ENCODE peak calls at places on chromosomes 6 and 20, in four cellular contexts. Z, R, U and T are unnamed samples.

GRCh38 chr6:17233531-17233930 is 47.6 kb upstream of the RBM24 start:
- DNase-seq in R (no peak), U (peak), Z (peak), T (no peak)

GRCh38 chr6:16804515-16805161 is 43.4 kb upstream of the ATXN1 start:
- DNase-seq in Z (no peak), R (no peak), U (no peak), T (no peak)

GRCh38 chr6:113009682-113010081 is 662.6 kb downstream of the RFPL4B start:
- DNase-seq in R (no peak), Z (no peak), U (peak), T (no peak)

GRCh38 chr6:130239755-130240154 is 17.0 kb upstream of the SAMD3 start:
- DNase-seq in U (no peak), Z (no peak), R (no peak), T (no peak)

GRCh38 chr20:408843-409696 is 971 bp downstream of the RBCK1 start:
- DNase-seq in Z (no peak), R (no peak), U (no peak), T (peak)

GRCh38 chr6:25953733-25954132 is 8.9 kb upstream of the TRIM38 start:
- DNase-seq in R (no peak), Z (no peak), U (no peak), T (no peak)

GRCh38 chr6:38588631-38589366 is 50.9 kb downstream of the BTBD9 start:
- DNase-seq in U (peak), Z (peak), R (no peak), T (no peak)

GRCh38 chr20:3808141-3808479 is 12.0 kb downstream of the CDC25B start:
- DNase-seq in R (no peak), U (peak), Z (peak), T (no peak)

GRCh38 chr6:22079788-22080187 is 217.0 kb downstream of the PRL start:
- DNase-seq in U (no peak), Z (no peak), R (no peak), T (no peak)

DNA sequence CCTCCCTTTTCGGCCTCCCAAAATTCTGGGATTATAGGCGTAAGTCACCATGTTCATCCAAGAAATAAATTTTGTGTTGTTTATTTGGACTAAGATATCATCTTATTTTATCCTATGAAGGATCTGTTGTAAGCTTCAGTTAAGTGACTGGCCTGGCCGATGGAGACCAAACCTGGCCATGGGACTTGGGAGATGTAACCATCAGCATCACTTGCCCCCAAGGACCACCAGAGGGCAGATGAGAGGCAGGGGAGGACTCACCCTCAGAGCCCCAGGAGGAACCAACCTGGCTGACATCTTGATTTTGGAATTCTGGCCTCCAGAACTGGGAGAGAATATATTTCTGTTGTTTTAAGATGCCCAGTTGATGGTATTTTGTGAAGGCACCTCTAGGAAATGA is 266.7 kb downstream of the CDH26 start:
- DNase-seq in R (peak), Z (peak), U (no peak), T (no peak)
- TF ChIP-seq CTCF in R (no peak), Z (no peak), U (peak), T (peak)

GRCh38 chr20:50716518-50716917 is 14.9 kb upstream of the PARD6B start:
- DNase-seq in R (no peak), Z (no peak), U (no peak), T (no peak)

GRCh38 chr20:50711113-50711825 is 19.9 kb upstream of the RIPOR3 start:
- DNase-seq in U (no peak), R (no peak), Z (no peak), T (no peak)

GRCh38 chr20:50715694-50716093 is 15.7 kb upstream of the PARD6B start:
- DNase-seq in Z (no peak), U (no peak), R (no peak), T (no peak)

GRCh38 chr20:50712771-50713676 is 18.4 kb upstream of the PARD6B start:
- DNase-seq in R (no peak), Z (no peak), U (no peak), T (no peak)

DNA sequence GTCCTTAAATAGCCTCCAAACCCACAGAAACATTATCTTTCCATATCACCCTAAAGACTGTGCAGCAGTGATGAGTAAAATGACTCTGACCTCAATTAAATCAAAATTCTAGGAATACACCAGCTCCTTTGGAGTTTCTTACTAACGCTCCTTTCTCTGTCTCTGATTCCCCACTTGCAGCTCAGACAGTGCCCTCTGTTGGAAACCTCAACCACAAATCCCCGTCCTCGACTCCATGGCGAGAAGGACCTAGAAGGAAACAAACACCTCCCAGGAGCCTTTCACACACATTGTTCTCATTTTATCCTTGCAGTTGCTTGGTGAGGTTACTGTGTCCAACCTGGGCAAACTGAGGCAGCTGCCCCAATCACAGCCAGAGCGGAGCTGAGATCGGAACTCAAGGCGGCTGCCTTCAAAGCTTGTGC is 17.7 kb upstream of the PARD6B start:
- DNase-seq in R (peak), U (peak), Z (peak), T (no peak)
- TF ChIP-seq CTCF in R (peak), U (peak), Z (peak), T (no peak)

GRCh38 chr6:148595550-148595949 is 151.3 kb upstream of the UST start:
- DNase-seq in U (no peak), R (no peak), Z (no peak), T (no peak)
- TF ChIP-seq CTCF in U (no peak), R (no peak), Z (no peak), T (no peak)

GRCh38 chr6:170480045-170480714 is 72.9 kb downstream of the PSMB1 start:
- DNase-seq in Z (no peak), U (peak), R (no peak), T (no peak)
- TF ChIP-seq CTCF in Z (no peak), U (peak), R (peak), T (no peak)

DNA sequence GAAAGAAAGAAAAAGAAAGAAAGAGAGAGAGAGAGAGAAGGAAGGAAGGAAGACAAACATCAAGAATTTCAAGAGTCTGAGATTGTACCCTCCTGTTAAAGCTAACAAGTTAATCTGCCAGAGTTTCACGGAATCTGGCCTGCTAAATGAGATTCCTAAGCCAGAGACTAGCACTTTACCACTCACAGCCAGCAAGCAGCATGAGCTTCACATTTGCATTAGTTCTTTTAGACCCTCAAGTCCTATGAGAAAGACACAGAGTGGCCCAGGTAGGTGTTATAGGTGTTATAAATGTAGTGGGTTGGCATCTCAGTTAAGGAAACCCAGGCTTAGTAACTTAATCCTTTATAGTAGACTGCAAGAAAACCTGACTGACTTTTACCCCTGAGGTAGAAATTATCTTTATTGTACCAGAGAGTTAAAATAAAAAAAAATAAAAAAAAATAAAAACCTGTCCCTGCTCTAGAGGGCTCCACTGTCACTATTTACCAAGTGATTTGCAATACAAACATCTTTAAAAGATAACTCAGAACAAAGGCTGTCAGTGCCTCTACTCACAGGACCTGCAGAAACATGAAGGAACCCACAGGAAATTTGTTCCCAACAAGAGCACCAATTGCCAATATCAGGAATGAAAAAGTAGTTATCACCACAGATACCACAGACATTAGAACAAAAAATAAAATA is 9.7 kb upstream of the IBTK start:
- DNase-seq in Z (peak), U (no peak), R (no peak), T (no peak)
- TF ChIP-seq CTCF in Z (peak), U (peak), R (peak), T (no peak)

GRCh38 chr6:122491915-122492537 is 20.4 kb upstream of the SERINC1 start:
- DNase-seq in R (no peak), U (peak), Z (peak), T (peak)
- TF ChIP-seq CTCF in R (peak), U (peak), Z (peak), T (peak)